ENCODE peak calls at places on chromosome 3, in six cellular contexts. Q, B, F, I, Y and D are unnamed samples.

GRCh38 chr3:171982829-171983228 is 56.5 kb upstream of the FNDC3B start:
- DNase-seq in Q (no peak), B (no peak), F (no peak), I (peak; percentile 94), Y (no peak), D (no peak)

GRCh38 chr3:194485471-194485875 is 1.3 kb downstream of the ATP13A3 start:
- DNase-seq in Q (peak; percentile 66), B (no peak), F (no peak), I (peak; percentile 66), Y (no peak), D (no peak)

GRCh38 chr3:159727506-159727905 is 261.1 kb upstream of the IL12A start:
- DNase-seq in Q (no peak), B (no peak), F (no peak), I (no peak), Y (no peak), D (no peak)

GRCh38 chr3:99515-99914 is 97.0 kb upstream of the CHL1 start:
- DNase-seq in Q (no peak), B (no peak), F (no peak), I (no peak), Y (no peak), D (no peak)

GRCh38 chr3:111069974-111070751 is 1.5 kb upstream of the NECTIN3 start:
- DNase-seq in Q (no peak), B (peak; percentile 44), F (no peak), I (peak; percentile 31), Y (peak; percentile 18), D (no peak)

GRCh38 chr3:76024640-76025039 is 239.3 kb upstream of the ZNF717 start:
- DNase-seq in Q (peak; percentile 18), B (no peak), F (no peak), I (peak; percentile 62), Y (no peak), D (no peak)

GRCh38 chr3:160368804-160369203 is 30.2 kb downstream of the IFT80 start:
- DNase-seq in Q (no peak), B (no peak), F (no peak), I (no peak), Y (no peak), D (no peak)

GRCh38 chr3:43309372-43310305 is 23.3 kb downstream of the SNRK start:
- DNase-seq in Q (no peak), B (no peak), F (no peak), I (peak; percentile 79), Y (no peak), D (no peak)

GRCh38 chr3:16741103-16741758 is 136.0 kb upstream of the DAZL start:
- DNase-seq in Q (peak; percentile 27), B (no peak), F (no peak), I (peak; percentile 91), Y (no peak), D (no peak)

GRCh38 chr3:27554706-27555105 is 70.5 kb upstream of the SLC4A7 start:
- DNase-seq in Q (no peak), B (no peak), F (no peak), I (no peak), Y (no peak), D (no peak)

GRCh38 chr3:56291953-56292352 is 176.3 kb downstream of the ERC2 start:
- DNase-seq in Q (no peak), B (no peak), F (no peak), I (peak; percentile 16), Y (no peak), D (no peak)

GRCh38 chr3:43372809-43373587 is 86.7 kb downstream of the SNRK start:
- DNase-seq in Q (no peak), B (no peak), F (no peak), I (no peak), Y (no peak), D (no peak)

GRCh38 chr3:114899186-114899931 is 247.7 kb downstream of the ZBTB20 start:
- DNase-seq in Q (peak; percentile 70), B (no peak), F (no peak), I (no peak), Y (peak; percentile 40), D (no peak)

GRCh38 chr3:49901351-49902339 is 2.0 kb downstream of the MST1R start:
- DNase-seq in Q (no peak), B (no peak), F (no peak), I (peak; percentile 18), Y (no peak), D (no peak)

GRCh38 chr3:101936419-101937331 is 87.4 kb downstream of the NFKBIZ start:
- DNase-seq in Q (peak; percentile 80), B (no peak), F (peak; percentile 17), I (peak; percentile 94), Y (no peak), D (no peak)

GRCh38 chr3:94036909-94037507 is 8.6 kb upstream of the STX19 start:
- DNase-seq in Q (peak; percentile 54), B (no peak), F (no peak), I (peak; percentile 69), Y (no peak), D (no peak)

GRCh38 chr3:48428863-48429415 is 947 bp downstream of the PLXNB1 start:
- DNase-seq in Q (peak; percentile 40), B (peak; percentile 51), F (no peak), I (peak; percentile 26), Y (peak; percentile 34), D (peak; percentile 53)

GRCh38 chr3:55160241-55160877 is 232.5 kb upstream of the LRTM1 start:
- DNase-seq in Q (peak; percentile 94), B (no peak), F (no peak), I (peak; percentile 93), Y (no peak), D (no peak)

GRCh38 chr3:178406206-178406605 is 130.0 kb upstream of the KCNMB2 start:
- DNase-seq in Q (no peak), B (no peak), F (no peak), I (peak; percentile 52), Y (no peak), D (no peak)

GRCh38 chr3:35737934-35738706 is 98.8 kb downstream of the ARPP21 start:
- DNase-seq in Q (no peak), B (no peak), F (no peak), I (no peak), Y (no peak), D (no peak)

GRCh38 chr3:59979542-59979941 is 929.7 kb upstream of the CFAP20DC start:
- DNase-seq in Q (no peak), B (no peak), F (no peak), I (no peak), Y (no peak), D (no peak)

GRCh38 chr3:53748512-53749271 is 97.5 kb downstream of the CHDH start:
- DNase-seq in Q (no peak), B (no peak), F (no peak), I (no peak), Y (no peak), D (no peak)

GRCh38 chr3:113531826-113532697 is at the start of gene SIDT1:
- DNase-seq in Q (peak; percentile 46), B (peak; percentile 19), F (peak; percentile 60), I (peak; percentile 20), Y (peak; percentile 47), D (no peak)

GRCh38 chr3:11118181-11118682 is 36.1 kb upstream of the HRH1 start:
- DNase-seq in Q (no peak), B (no peak), F (no peak), I (peak; percentile 72), Y (no peak), D (no peak)

GRCh38 chr3:43996379-43997301 is 245.0 kb upstream of the TOPAZ1 start:
- DNase-seq in Q (peak; percentile 66), B (peak; percentile 61), F (no peak), I (peak; percentile 12), Y (peak; percentile 74), D (peak; percentile 39)

GRCh38 chr3:184157206-184157605 is 2.0 kb downstream of the DVL3 start:
- DNase-seq in Q (no peak), B (no peak), F (no peak), I (no peak), Y (no peak), D (no peak)

GRCh38 chr3:108153451-108153981 is 62.7 kb upstream of the CD47 start:
- DNase-seq in Q (peak; percentile 68), B (no peak), F (peak; percentile 43), I (peak; percentile 86), Y (peak; percentile 50), D (peak; percentile 7)

GRCh38 chr3:124688580-124689454 is 41.4 kb upstream of the UMPS start:
- DNase-seq in Q (peak; percentile 70), B (peak; percentile 39), F (peak; percentile 59), I (peak; percentile 78), Y (peak; percentile 88), D (peak; percentile 76)

GRCh38 chr3:117526485-117527079 is 817.0 kb downstream of the TUSC7 start:
- DNase-seq in Q (peak; percentile 40), B (no peak), F (no peak), I (peak; percentile 37), Y (peak; percentile 49), D (peak; percentile 15)

GRCh38 chr3:154181127-154181691 is 60.0 kb downstream of the ARHGEF26 start:
- DNase-seq in Q (no peak), B (no peak), F (no peak), I (peak; percentile 4), Y (peak; percentile 28), D (no peak)

GRCh38 chr3:140238646-140239314 is 303.8 kb downstream of the CLSTN2 start:
- DNase-seq in Q (no peak), B (no peak), F (no peak), I (no peak), Y (no peak), D (no peak)

GRCh38 chr3:127774647-127775046 is 47.7 kb downstream of the MGLL start:
- DNase-seq in Q (no peak), B (no peak), F (no peak), I (no peak), Y (no peak), D (no peak)

GRCh38 chr3:43794776-43795175 is 104.0 kb downstream of the ABHD5 start:
- DNase-seq in Q (no peak), B (no peak), F (no peak), I (peak; percentile 79), Y (no peak), D (no peak)